ENCODE peak calls at places on chromosome 9, in ten cellular contexts. A, H, K, S, T, L, Y, R, P and E are unnamed samples.

GRCh38 chr9:133506653-133507038 is 18.1 kb downstream of the MYMK start:
- DNase-seq in K (peak; percentile 72), T (peak; percentile 92), S (no peak), Y (peak; percentile 80), H (no peak), A (no peak), R (peak; percentile 80), P (peak; percentile 59), L (peak; percentile 94), E (no peak)

GRCh38 chr9:36485647-36486453 is 85.8 kb upstream of the RNF38 start:
- DNase-seq in K (peak; percentile 37), R (no peak), S (no peak), A (peak; percentile 68), H (no peak), T (no peak), L (peak; percentile 64), P (no peak), Y (no peak), E (no peak)

GRCh38 chr9:134319306-134320194 is 6.7 kb upstream of the RXRA start:
- DNase-seq in T (peak; percentile 65), S (no peak), R (peak; percentile 7), A (peak; percentile 68), Y (no peak), P (no peak), L (no peak), H (peak; percentile 55), K (no peak), E (no peak)

GRCh38 chr9:137000177-137000930 is 4.0 kb upstream of the CLIC3 start:
- DNase-seq in A (no peak), T (no peak), L (peak; percentile 59), H (no peak), R (no peak), S (no peak), P (no peak), Y (no peak), K (no peak), E (no peak)

GRCh38 chr9:25207402-25207801 is 470.8 kb downstream of the TUSC1 start:
- DNase-seq in P (no peak), S (no peak), A (peak; percentile 20), R (no peak), H (no peak), K (no peak), L (no peak), Y (no peak), T (no peak), E (no peak)

GRCh38 chr9:124779368-124780059 is 2.6 kb downstream of the OLFML2A start:
- DNase-seq in T (peak; percentile 56), A (peak; percentile 69), L (peak; percentile 80), P (peak; percentile 93), S (no peak), Y (peak; percentile 68), K (no peak), H (peak; percentile 36), R (no peak), E (no peak)

GRCh38 chr9:101400120-101400519 is 1.5 kb downstream of the ZNF189 start:
- DNase-seq in K (peak; percentile 49), Y (peak; percentile 36), A (no peak), R (no peak), L (peak; percentile 16), P (no peak), T (no peak), H (no peak), S (no peak), E (no peak)

GRCh38 chr9:2465921-2466460 is 155.6 kb upstream of the VLDLR start:
- DNase-seq in A (no peak), R (no peak), P (no peak), H (no peak), L (no peak), S (no peak), K (no peak), Y (no peak), T (no peak), E (no peak)

GRCh38 chr9:128912270-128912853 is 8.4 kb upstream of the PHYHD1 start:
- DNase-seq in R (no peak), A (peak; percentile 28), H (peak; percentile 76), L (peak; percentile 90), K (no peak), S (no peak), Y (no peak), T (no peak), P (peak; percentile 94), E (no peak)

GRCh38 chr9:128916745-128917144 is 4.0 kb upstream of the PHYHD1 start:
- DNase-seq in K (no peak), S (no peak), H (no peak), T (no peak), P (no peak), L (no peak), R (no peak), Y (no peak), A (no peak), E (no peak)

GRCh38 chr9:128913048-128913900 is 7.5 kb upstream of the PHYHD1 start:
- DNase-seq in P (peak; percentile 64), Y (no peak), A (no peak), R (no peak), H (no peak), K (no peak), S (no peak), T (no peak), L (peak; percentile 38), E (no peak)

GRCh38 chr9:128916204-128916603 is 4.6 kb upstream of the PHYHD1 start:
- DNase-seq in S (no peak), T (no peak), K (no peak), P (no peak), A (no peak), H (peak; percentile 84), R (peak; percentile 75), Y (no peak), L (peak; percentile 74), E (no peak)

GRCh38 chr9:128913995-128914772 is 6.6 kb upstream of the PHYHD1 start:
- DNase-seq in A (no peak), H (no peak), R (no peak), P (no peak), S (no peak), K (no peak), Y (no peak), L (no peak), T (no peak), E (no peak)
- H3K27ac ChIP-seq in A (no peak overlapping the region), H (peak overlapping the region; percentile 77), R (peak overlapping the region; percentile 76), P (peak overlapping the region; percentile 94), S (peak overlapping the region; percentile 26), K (no peak overlapping the region), Y (no peak overlapping the region), L (no peak overlapping the region), T (no peak overlapping the region), E (no peak overlapping the region)

GRCh38 chr9:94918038-94918753 is 191.7 kb downstream of the AOPEP start:
- DNase-seq in T (no peak), A (no peak), P (no peak), H (no peak), R (no peak), L (no peak), K (peak; percentile 23), S (no peak), Y (peak; percentile 17), E (no peak)

GRCh38 chr9:94919376-94920098 is 193.0 kb downstream of the AOPEP start:
- DNase-seq in S (no peak), K (no peak), L (peak; percentile 61), R (peak; percentile 34), H (peak; percentile 73), P (peak; percentile 62), A (no peak), Y (peak; percentile 64), T (no peak), E (no peak)

GRCh38 chr9:94915476-94916450 is 189.3 kb downstream of the AOPEP start:
- DNase-seq in S (no peak), A (no peak), H (no peak), K (peak; percentile 22), P (no peak), T (no peak), Y (peak; percentile 17), R (no peak), L (no peak), E (no peak)

GRCh38 chr9:94913550-94913949 is 187.1 kb downstream of the AOPEP start:
- DNase-seq in T (no peak), R (no peak), H (no peak), S (no peak), A (peak; percentile 1), K (no peak), Y (no peak), P (no peak), L (no peak), E (no peak)

DNA sequence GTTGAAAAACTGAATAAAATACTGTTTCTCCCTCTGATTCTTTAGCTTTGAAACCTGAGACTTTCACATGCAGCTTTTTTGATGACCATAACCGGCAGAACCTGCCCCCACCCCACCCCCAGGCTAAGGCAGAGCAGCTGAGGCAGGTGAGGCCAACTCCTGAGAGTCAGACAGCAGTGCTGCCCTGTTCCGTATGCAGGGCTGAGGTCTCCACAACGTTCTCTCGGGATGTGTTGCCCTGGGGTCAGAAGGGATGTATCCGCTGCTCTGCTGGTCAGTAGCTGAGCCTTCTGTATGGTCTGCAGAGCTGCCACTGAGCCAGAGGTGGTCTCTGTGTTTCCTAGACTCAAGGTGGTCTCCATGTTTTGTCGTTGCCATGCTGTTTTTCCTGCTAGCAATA is 190.5 kb downstream of the AOPEP start:
- DNase-seq in H (no peak), T (no peak), S (no peak), A (no peak), P (no peak), L (no peak), Y (peak; percentile 21), R (no peak), K (peak; percentile 18), E (no peak)
- H3K27ac ChIP-seq in H (no peak overlapping the region), T (no peak overlapping the region), S (peak overlapping the region; percentile 76), A (no peak overlapping the region), P (no peak overlapping the region), L (no peak overlapping the region), Y (no peak overlapping the region), R (no peak overlapping the region), K (no peak overlapping the region), E (no peak overlapping the region)

GRCh38 chr9:37944266-37944650 is 40.3 kb upstream of the SLC25A51 start:
- DNase-seq in L (peak; percentile 14), R (no peak), A (no peak), K (no peak), H (no peak), Y (no peak), P (no peak), T (no peak), S (no peak), E (no peak)

GRCh38 chr9:37946971-37947370 is 43.0 kb upstream of the SLC25A51 start:
- DNase-seq in T (no peak), S (no peak), H (no peak), R (no peak), L (no peak), K (no peak), Y (no peak), P (no peak), A (no peak), E (no peak)

GRCh38 chr9:37944671-37945481 is 40.9 kb upstream of the SLC25A51 start:
- DNase-seq in S (no peak), K (no peak), A (peak; percentile 63), R (no peak), L (peak; percentile 51), P (peak; percentile 63), T (no peak), H (no peak), Y (no peak), E (no peak)

GRCh38 chr9:37947431-37947830 is 43.5 kb upstream of the SLC25A51 start:
- DNase-seq in L (no peak), T (no peak), P (no peak), Y (no peak), A (no peak), H (no peak), K (no peak), S (no peak), R (no peak), E (no peak)

GRCh38 chr9:37946041-37946440 is 42.1 kb upstream of the SLC25A51 start:
- DNase-seq in A (no peak), T (no peak), S (no peak), L (no peak), K (no peak), H (no peak), Y (no peak), R (no peak), P (no peak), E (no peak)
- H3K27ac ChIP-seq in A (no peak overlapping the region), T (no peak overlapping the region), S (no peak overlapping the region), L (no peak overlapping the region), K (no peak overlapping the region), H (peak overlapping the region; percentile 11), Y (no peak overlapping the region), R (no peak overlapping the region), P (no peak overlapping the region), E (no peak overlapping the region)

GRCh38 chr9:31335529-31336234 is 1048.8 kb upstream of the ACO1 start:
- DNase-seq in T (no peak), L (no peak), Y (no peak), P (no peak), R (no peak), H (no peak), A (no peak), S (no peak), K (no peak), E (no peak)

GRCh38 chr9:31334837-31335528 is 1049.5 kb upstream of the ACO1 start:
- DNase-seq in Y (no peak), S (no peak), L (no peak), T (no peak), R (no peak), A (no peak), K (no peak), H (no peak), P (no peak), E (no peak)

GRCh38 chr9:31336841-31337240 is 1047.6 kb upstream of the ACO1 start:
- DNase-seq in S (no peak), Y (no peak), A (no peak), L (no peak), K (no peak), P (no peak), H (no peak), T (no peak), R (no peak), E (no peak)

GRCh38 chr9:31336391-31336790 is 1048.1 kb upstream of the ACO1 start:
- DNase-seq in H (no peak), S (no peak), Y (no peak), A (no peak), L (no peak), P (no peak), T (no peak), R (no peak), K (no peak), E (no peak)
- H3K27ac ChIP-seq in H (peak overlapping the region; percentile 71), S (no peak overlapping the region), Y (no peak overlapping the region), A (no peak overlapping the region), L (no peak overlapping the region), P (no peak overlapping the region), T (no peak overlapping the region), R (no peak overlapping the region), K (no peak overlapping the region), E (no peak overlapping the region)